ENCODE peak calls at places on chromosomes 5 and 9, in five cellular contexts. S is GM12891, Z is A549, G is adrenal gland, D is lower leg skin. I is an unnamed sample.

GRCh38 chr9:104740596-104740995 is 6.9 kb upstream of the NIPSNAP3A start:
- DNase-seq in S (no peak), Z (peak), G (no peak), D (no peak), I (no peak)

GRCh38 chr9:104240890-104241289 is 146.8 kb downstream of the SMC2 start:
- DNase-seq in S (no peak), Z (no peak), G (no peak), D (no peak), I (no peak)

GRCh38 chr5:179889885-179890284 is 17.8 kb downstream of the TBC1D9B start:
- DNase-seq in S (no peak), Z (no peak), G (no peak), D (no peak), I (no peak)

GRCh38 chr5:68420476-68421344 is 205.2 kb downstream of the PIK3R1 start:
- DNase-seq in S (no peak), Z (no peak), G (peak), D (no peak), I (peak)

GRCh38 chr5:161378701-161379100 is 167.8 kb downstream of the GABRB2 start:
- DNase-seq in S (no peak), Z (no peak), G (no peak), D (no peak), I (no peak)

GRCh38 chr9:23962101-23962500 is 136.1 kb upstream of the ELAVL2 start:
- DNase-seq in S (no peak), Z (no peak), G (no peak), D (no peak), I (no peak)

GRCh38 chr5:75734913-75735789 is 17.9 kb upstream of the POC5 start:
- DNase-seq in S (no peak), Z (peak), G (peak), D (no peak), I (peak)

GRCh38 chr5:96868603-96869371 is 7.5 kb upstream of the ERAP2 start:
- DNase-seq in S (no peak), Z (peak), G (no peak), D (no peak), I (peak)

GRCh38 chr5:73902327-73903051 is 276.5 kb downstream of the ARHGEF28 start:
- DNase-seq in S (no peak), Z (peak), G (no peak), D (no peak), I (peak)

GRCh38 chr5:177086918-177087706 is 397 bp downstream of the FGFR4 start:
- DNase-seq in S (peak), Z (peak), G (peak), D (no peak), I (peak)

GRCh38 chr5:81776258-81776657 is 25.4 kb upstream of the SSBP2 start:
- DNase-seq in S (no peak), Z (no peak), G (no peak), D (no peak), I (no peak)

GRCh38 chr9:77132991-77133390 is 44.3 kb upstream of the VPS13A start:
- DNase-seq in S (no peak), Z (no peak), G (no peak), D (no peak), I (no peak)

GRCh38 chr5:16791036-16791705 is 144.9 kb downstream of the MYO10 start:
- DNase-seq in S (peak), Z (peak), G (no peak), D (no peak), I (peak)

GRCh38 chr5:5800801-5801761 is 378.6 kb downstream of the ICE1 start:
- DNase-seq in S (no peak), Z (no peak), G (no peak), D (no peak), I (no peak)

GRCh38 chr5:82939326-82939725 is 137.9 kb downstream of the TMEM167A start:
- DNase-seq in S (no peak), Z (no peak), G (no peak), D (no peak), I (no peak)

GRCh38 chr5:135387629-135387960 is 11.4 kb downstream of the MACROH2A1 start:
- DNase-seq in S (no peak), Z (no peak), G (no peak), D (no peak), I (peak)

GRCh38 chr5:135384898-135385297 is 14.1 kb downstream of the MACROH2A1 start:
- DNase-seq in S (no peak), Z (no peak), G (no peak), D (no peak), I (no peak)

GRCh38 chr5:135386886-135387628 is 12.0 kb downstream of the MACROH2A1 start:
- DNase-seq in S (no peak), Z (peak), G (no peak), D (peak), I (peak)

GRCh38 chr5:135385576-135385975 is 13.5 kb downstream of the MACROH2A1 start:
- DNase-seq in S (no peak), Z (no peak), G (no peak), D (peak), I (no peak)

GRCh38 chr5:135386096-135386495 is 12.9 kb downstream of the MACROH2A1 start:
- DNase-seq in S (no peak), Z (no peak), G (no peak), D (peak), I (no peak)
- TF ChIP-seq POLR2A in S (no peak), Z (no peak), G (no peak), D (no peak), I (no peak)

DNA sequence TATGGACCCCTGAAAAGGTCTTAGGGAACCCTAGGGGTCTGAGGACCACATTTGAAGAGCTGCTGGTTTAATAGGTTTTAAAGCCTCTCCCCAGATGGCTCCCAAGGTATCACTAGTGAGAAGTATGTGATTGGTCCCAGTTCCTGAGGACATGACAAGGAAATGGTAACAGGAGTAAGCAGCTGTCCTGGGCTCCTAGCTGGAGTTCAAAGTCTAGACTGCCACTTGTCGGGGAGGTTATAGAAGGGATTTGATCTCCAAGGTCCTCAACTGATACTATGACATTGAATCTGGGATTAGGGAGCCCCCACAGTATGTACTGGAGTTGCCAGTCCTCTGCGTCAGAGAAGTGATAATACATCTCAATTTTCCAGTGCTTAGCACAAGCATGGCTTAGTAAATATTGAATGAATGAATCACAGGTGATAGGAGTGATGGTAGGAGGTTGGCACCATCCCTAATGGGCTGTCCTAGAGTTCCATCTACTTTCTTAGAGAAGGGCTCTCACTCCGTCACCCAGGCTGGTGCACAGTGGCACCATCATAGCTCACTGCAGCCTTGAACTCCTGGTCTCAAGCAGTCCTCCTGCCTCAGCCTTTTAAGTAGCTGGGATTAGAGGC is 6.2 kb upstream of the TPM2 start:
- DNase-seq in S (no peak), Z (peak), G (no peak), D (no peak), I (no peak)
- TF ChIP-seq POLR2A in S (no peak), Z (no peak), G (no peak), D (no peak), I (no peak)

GRCh38 chr9:137084526-137084925 is 2.3 kb upstream of the MAN1B1 start:
- DNase-seq in S (no peak), Z (no peak), G (no peak), D (no peak), I (no peak)

GRCh38 chr9:137085918-137086530 is 761 bp upstream of the MAN1B1 start:
- DNase-seq in S (no peak), Z (peak), G (peak), D (no peak), I (peak)

GRCh38 chr9:137082222-137082924 is 4.4 kb upstream of the MAN1B1 start:
- DNase-seq in S (no peak), Z (no peak), G (no peak), D (no peak), I (no peak)

GRCh38 chr9:137082925-137083290 is 3.9 kb upstream of the MAN1B1 start:
- DNase-seq in S (no peak), Z (no peak), G (no peak), D (no peak), I (no peak)

DNA sequence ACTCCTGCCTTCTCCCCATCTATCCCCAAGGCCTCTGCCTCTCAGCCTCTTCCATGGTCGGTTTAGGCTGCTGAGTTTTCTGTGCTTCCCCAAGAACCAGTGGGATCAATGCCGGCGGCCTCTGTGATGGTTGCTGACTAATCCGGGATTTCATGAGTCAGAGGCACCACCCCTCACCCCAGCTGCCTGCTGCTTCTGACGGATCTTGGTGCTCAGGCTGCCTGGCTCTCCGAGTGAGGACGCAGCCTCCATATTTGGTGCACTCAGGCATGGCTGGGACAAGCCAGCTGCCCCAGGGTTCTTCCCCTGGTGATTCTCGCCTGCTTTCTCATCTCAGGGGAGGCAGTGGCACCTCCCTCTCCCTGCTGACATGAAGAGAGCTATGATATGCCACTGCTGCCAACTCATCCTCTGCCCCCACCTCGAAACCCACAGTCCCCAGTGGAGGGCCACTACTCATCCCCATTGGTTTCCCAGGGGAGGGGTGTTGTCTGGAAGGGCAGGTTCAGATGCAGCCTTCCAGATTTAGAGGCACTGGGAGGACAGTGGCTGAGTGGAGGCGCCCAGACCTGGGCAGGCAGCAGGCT is 3.3 kb upstream of the MAN1B1 start:
- DNase-seq in S (no peak), Z (peak), G (peak), D (peak), I (no peak)
- TF ChIP-seq POLR2A in S (no peak), Z (peak), G (no peak), D (no peak), I (no peak)

GRCh38 chr5:41925555-41925946 is 470 bp downstream of the FBXO4 start:
- DNase-seq in S (no peak), Z (peak), G (peak), D (peak), I (peak)

GRCh38 chr5:41927604-41928003 is 2.5 kb downstream of the FBXO4 start:
- DNase-seq in S (no peak), Z (no peak), G (no peak), D (no peak), I (peak)

GRCh38 chr5:41924526-41924871 is 582 bp upstream of the FBXO4 start:
- DNase-seq in S (no peak), Z (no peak), G (no peak), D (no peak), I (no peak)

GRCh38 chr5:41921874-41922273 is 3.2 kb upstream of the FBXO4 start:
- DNase-seq in S (no peak), Z (no peak), G (no peak), D (no peak), I (no peak)

GRCh38 chr5:41924872-41925554 is at the start of gene FBXO4:
- DNase-seq in S (peak), Z (peak), G (peak), D (peak), I (peak)
- TF ChIP-seq POLR2A in S (peak), Z (peak), G (peak), D (no peak), I (peak)

DNA sequence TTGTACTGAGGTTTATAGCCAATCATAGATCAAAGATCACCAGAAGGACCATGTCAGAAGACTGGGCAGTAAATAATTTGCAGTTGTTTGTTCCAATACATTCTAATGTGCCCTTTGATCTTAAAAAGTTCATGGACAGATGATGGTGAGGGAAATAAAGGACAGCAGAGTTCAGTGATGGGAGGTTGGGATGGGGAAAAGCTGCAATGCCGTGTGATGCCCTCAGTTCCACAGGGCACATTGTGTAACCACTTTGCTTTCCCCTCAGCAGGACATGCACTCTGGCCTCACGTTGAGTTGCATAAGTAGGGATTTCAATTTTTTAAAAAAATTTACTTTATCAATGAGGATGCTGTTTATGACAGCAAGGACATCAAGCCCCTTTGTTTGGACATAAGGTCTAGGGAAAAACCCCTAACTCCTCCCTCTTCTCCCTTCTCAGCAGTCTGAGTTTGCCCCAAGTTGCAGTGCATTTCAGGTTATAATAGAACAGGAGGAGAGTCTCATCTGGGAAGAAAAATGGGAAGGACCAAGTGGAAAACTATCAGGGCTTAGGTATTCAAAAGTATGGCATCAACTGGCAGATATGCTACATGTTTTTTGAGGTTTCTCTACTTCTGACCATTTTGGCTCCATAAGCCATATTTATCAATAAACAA is 83.1 kb upstream of the TMED7 start:
- DNase-seq in S (no peak), Z (no peak), G (no peak), D (no peak), I (no peak)
- TF ChIP-seq POLR2A in S (no peak), Z (no peak), G (no peak), D (no peak), I (no peak)

GRCh38 chr5:1111727-1112289 is at the start of gene SLC12A7:
- DNase-seq in S (peak), Z (peak), G (peak), D (no peak), I (peak)
- TF ChIP-seq POLR2A in S (no peak), Z (peak), G (peak), D (no peak), I (peak)

I was measured in erythroblast.